ENCODE peak calls at places on chromosomes 6 and 20, in eight cellular contexts. L, Q, Y, Z, J, U, X and R are unnamed samples.

GRCh38 chr20:13402171-13402760 is 181.2 kb downstream of the ISM1 start:
- DNase-seq in Q (no peak), J (no peak), L (no peak), X (no peak), Z (no peak), Y (no peak), U (no peak), R (no peak)

GRCh38 chr6:138772596-138773176 is 883 bp upstream of the CCDC28A start:
- DNase-seq in X (peak; percentile 28), Y (no peak), U (no peak), Z (no peak), Q (no peak), J (no peak), L (no peak), R (no peak)

GRCh38 chr6:168217216-168217879 is 102.2 kb downstream of the DACT2 start:
- DNase-seq in J (no peak), U (no peak), X (no peak), Y (no peak), Z (peak; percentile 28), L (no peak), Q (no peak), R (no peak)

GRCh38 chr6:145148392-145149175 is 586.7 kb downstream of the EPM2A start:
- DNase-seq in U (no peak), Y (peak; percentile 25), L (peak; percentile 57), J (peak; percentile 75), X (peak; percentile 96), Q (peak; percentile 11), Z (no peak), R (no peak)

GRCh38 chr6:1736346-1737105 is 126.8 kb downstream of the FOXC1 start:
- DNase-seq in Z (no peak), Y (no peak), J (no peak), Q (no peak), X (no peak), U (no peak), L (no peak), R (no peak)

GRCh38 chr6:56911847-56912246 is 43.1 kb upstream of the BEND6 start:
- DNase-seq in Q (no peak), J (no peak), Z (no peak), L (peak; percentile 66), U (no peak), Y (peak; percentile 68), X (peak; percentile 84), R (no peak)

GRCh38 chr6:45900808-45901752 is 114.6 kb downstream of the CLIC5 start:
- DNase-seq in L (peak; percentile 74), J (no peak), Y (peak; percentile 68), U (no peak), Z (peak; percentile 37), X (peak; percentile 39), Q (no peak), R (no peak)

GRCh38 chr20:46974669-46975434 is 80.2 kb downstream of the EYA2 start:
- DNase-seq in X (no peak), U (no peak), Z (no peak), L (no peak), Q (no peak), J (no peak), Y (no peak), R (no peak)

GRCh38 chr6:33923857-33924514 is 120.2 kb upstream of the MLN start:
- DNase-seq in U (no peak), Y (no peak), Z (no peak), L (no peak), Q (no peak), J (no peak), X (no peak), R (no peak)

GRCh38 chr20:53345536-53346070 is 248.0 kb downstream of the ZNF217 start:
- DNase-seq in Y (no peak), J (no peak), Q (no peak), U (no peak), Z (no peak), X (no peak), L (no peak), R (no peak)

GRCh38 chr6:33124947-33125346 is 49.2 kb downstream of the HLA-DPB1 start:
- DNase-seq in Q (no peak), J (no peak), X (no peak), L (no peak), Y (no peak), Z (no peak), U (no peak), R (no peak)

GRCh38 chr6:159520002-159520401 is 173.0 kb downstream of the SOD2 start:
- DNase-seq in Q (no peak), U (no peak), J (no peak), Y (no peak), L (no peak), X (no peak), Z (no peak), R (no peak)

GRCh38 chr6:144314003-144314485 is 28.9 kb downstream of the UTRN start:
- DNase-seq in X (no peak), Y (no peak), L (peak; percentile 26), Z (no peak), J (no peak), Q (peak; percentile 65), U (no peak), R (peak; percentile 70)

GRCh38 chr6:75296811-75297779 is 12.5 kb upstream of the TMEM30A start:
- DNase-seq in Q (no peak), L (peak; percentile 29), U (no peak), Y (peak; percentile 43), Z (no peak), X (peak; percentile 76), J (no peak), R (no peak)